ENCODE peak calls at places on chromosomes 16 and 17, in six cellular contexts. N is A549, F is body of pancreas, O is Peyer's patch, K is ovary, C is uterus. G is an unnamed sample.
A peak's percentile ranks its signal among the peaks of the same experiment; 100 is the strongest.

GRCh38 chr17:77160032-77160876 is 19.5 kb downstream of the SEC14L1 start:
- DNase-seq in N (no peak), F (no peak), O (no peak), K (no peak), C (no peak), G (no peak)

GRCh38 chr17:10025976-10026785 is 121.1 kb upstream of the RCVRN start:
- DNase-seq in N (no peak), F (no peak), O (no peak), K (no peak), C (no peak), G (no peak)

GRCh38 chr16:88554711-88555264 is 15.4 kb upstream of the ZC3H18 start:
- DNase-seq in N (no peak), F (no peak), O (no peak), K (no peak), C (no peak), G (no peak)

GRCh38 chr16:67265834-67266233 is 13.5 kb upstream of the PLEKHG4 start:
- DNase-seq in N (no peak), F (no peak), O (no peak), K (no peak), C (no peak), G (no peak)

GRCh38 chr17:17303847-17304490 is 796 bp downstream of the NT5M start:
- DNase-seq in N (no peak), F (no peak), O (no peak), K (no peak), C (no peak), G (no peak)

GRCh38 chr16:88905563-88905962 is 39.1 kb upstream of the PABPN1L start:
- DNase-seq in N (peak; percentile 32), F (peak; percentile 35), O (peak; percentile 55), K (no peak), C (no peak), G (no peak)

GRCh38 chr17:6588165-6588564 is 31.8 kb upstream of the PITPNM3 start:
- DNase-seq in N (no peak), F (no peak), O (no peak), K (no peak), C (no peak), G (no peak)

GRCh38 chr17:44956998-44957981 is 9.7 kb upstream of the KIF18B start:
- DNase-seq in N (no peak), F (no peak), O (no peak), K (no peak), C (no peak), G (no peak)

GRCh38 chr16:63752347-63752746 is 1369.5 kb downstream of the CDH11 start:
- DNase-seq in N (no peak), F (no peak), O (no peak), K (no peak), C (no peak), G (no peak)
- TF ChIP-seq POLR2A in N (no peak), F (no peak), O (no peak), K (no peak), C (no peak), G (no peak)

GRCh38 chr17:74995847-74996246 is 8.4 kb downstream of the CDR2L start:
- DNase-seq in N (no peak), F (no peak), O (no peak), K (no peak), C (no peak), G (no peak)
- H3K27ac ChIP-seq in N (no peak overlapping the region), F (peak overlapping the region; percentile 5), O (no peak overlapping the region), K (no peak overlapping the region), C (peak overlapping the region; percentile 33), G (no peak overlapping the region)

GRCh38 chr16:81738831-81739496 is 40.1 kb upstream of the PLCG2 start:
- DNase-seq in N (no peak), F (no peak), O (peak; percentile 91), K (no peak), C (no peak), G (no peak)
- TF ChIP-seq POLR2A in N (no peak), F (no peak), O (no peak), K (no peak), C (no peak), G (no peak)

GRCh38 chr17:75873587-75874322 is 4.6 kb downstream of the TRIM47 start:
- DNase-seq in N (no peak), F (no peak), O (no peak), K (no peak), C (no peak), G (no peak)
- H3K27ac ChIP-seq in N (peak overlapping the region; percentile 68), F (peak overlapping the region; percentile 56), O (peak overlapping the region; percentile 67), K (peak overlapping the region; percentile 73), C (peak overlapping the region; percentile 99), G (peak overlapping the region; percentile 98)

GRCh38 chr16:81798311-81799137 is 19.4 kb downstream of the PLCG2 start:
- DNase-seq in N (no peak), F (no peak), O (peak; percentile 82), K (no peak), C (no peak), G (no peak)
- TF ChIP-seq POLR2A in N (no peak), F (no peak), O (no peak), K (no peak), C (no peak), G (no peak)

DNA sequence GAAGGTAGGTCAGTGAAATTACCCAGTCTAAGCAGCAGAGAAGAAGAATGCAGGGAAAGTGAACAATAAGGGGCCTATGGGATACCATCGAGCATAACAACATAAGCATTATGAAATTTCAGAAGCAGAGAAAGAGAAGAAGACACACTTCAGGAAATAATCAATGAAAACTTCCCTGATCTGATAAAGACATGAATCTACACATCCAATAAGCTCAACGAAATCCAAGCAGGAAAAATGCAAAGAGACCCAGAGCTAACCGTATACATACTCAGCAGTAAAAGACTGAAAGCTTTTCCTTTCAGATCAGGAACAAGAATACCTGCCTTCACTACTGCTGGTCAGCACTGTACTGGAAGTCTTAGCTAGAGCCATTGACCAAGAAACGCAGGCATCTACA is 38.6 kb downstream of the WDR45B start:
- DNase-seq in N (no peak), F (no peak), O (no peak), K (no peak), C (no peak), G (no peak)
- H3K27ac ChIP-seq in N (no peak overlapping the region), F (no peak overlapping the region), O (no peak overlapping the region), K (no peak overlapping the region), C (no peak overlapping the region), G (no peak overlapping the region)

DNA sequence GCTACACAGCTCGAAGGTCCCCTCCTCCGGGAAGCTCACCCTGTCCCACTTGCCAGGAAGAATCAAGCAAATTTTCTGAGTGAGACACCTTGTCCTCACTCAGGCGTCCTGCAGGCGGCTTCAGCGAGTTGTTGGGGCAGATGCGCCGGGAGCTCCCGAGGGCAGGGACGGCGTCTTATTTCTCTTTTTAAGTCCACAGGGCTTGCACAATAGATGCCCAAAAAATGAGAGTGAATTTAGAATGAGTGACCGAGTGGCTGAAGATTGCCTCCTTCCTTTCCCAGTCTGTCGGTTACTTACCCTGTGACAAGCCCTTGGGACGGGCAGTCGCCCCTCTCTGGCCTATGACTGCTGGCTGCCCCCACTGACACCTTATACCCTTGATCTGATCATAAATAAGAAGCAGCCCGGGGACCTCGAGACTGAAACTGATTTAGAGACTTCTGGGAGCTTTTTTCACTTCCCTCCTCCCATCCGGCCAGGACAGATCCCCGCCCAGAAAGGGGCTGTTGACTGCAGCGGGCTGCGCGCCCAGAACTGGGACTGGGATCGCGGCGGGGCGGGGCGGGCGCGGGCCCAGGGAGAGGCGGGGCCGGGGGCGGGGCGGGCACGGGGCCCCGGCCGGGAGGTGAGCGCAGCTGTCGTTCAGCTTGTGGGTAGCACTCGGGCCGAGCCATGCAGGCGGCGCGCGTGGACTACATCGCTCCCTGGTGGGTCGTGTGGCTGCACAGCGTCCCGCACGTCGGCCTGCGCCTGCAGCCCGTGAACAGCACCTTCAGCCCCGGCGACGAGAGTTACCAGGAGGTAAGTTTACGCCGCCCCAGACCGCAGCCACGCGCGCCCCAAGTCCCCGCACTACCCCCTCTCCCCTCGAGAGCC is at the start of gene TTYH2:
- DNase-seq in N (peak; percentile 84), F (peak; percentile 94), O (peak; percentile 84), K (peak; percentile 91), C (peak; percentile 90), G (peak; percentile 96)
- TF ChIP-seq POLR2A in N (peak; percentile 49), F (peak; percentile 53), O (no peak), K (no peak), C (peak; percentile 46), G (no peak)

GRCh38 chr16:72739577-72739976 is 308.4 kb downstream of the ZFHX3 start:
- DNase-seq in N (no peak), F (no peak), O (no peak), K (no peak), C (no peak), G (no peak)
- H3K27ac ChIP-seq in N (no peak overlapping the region), F (no peak overlapping the region), O (no peak overlapping the region), K (no peak overlapping the region), C (no peak overlapping the region), G (no peak overlapping the region)